ENCODE peak calls at places on chromosomes 1 and 21, in five cellular contexts. X is left ventricle myocardium inferior; E is AG09319; B is CD4-positive, CD25-positive, alpha-beta regulatory T cell; Y is T-cell. T is an unnamed sample.

GRCh38 chr1:1390675-1391074 is 8.5 kb downstream of the CCNL2 start:
- DNase-seq in X (no peak), E (no peak), B (no peak), Y (no peak), T (no peak)

GRCh38 chr21:45537746-45538291 is 4.4 kb downstream of the SLC19A1 start:
- DNase-seq in X (peak; percentile 6), E (no peak), B (no peak), Y (no peak), T (no peak)

GRCh38 chr1:2856076-2856390 is 54.5 kb upstream of the TTC34 start:
- DNase-seq in X (no peak), E (no peak), B (no peak), Y (no peak), T (no peak)

GRCh38 chr1:236185687-236186086 is 43.3 kb downstream of the GPR137B start:
- DNase-seq in X (no peak), E (no peak), B (no peak), Y (no peak), T (no peak)

GRCh38 chr1:167566766-167567165 is 13.2 kb upstream of the CREG1 start:
- DNase-seq in X (no peak), E (no peak), B (no peak), Y (no peak), T (no peak)

GRCh38 chr21:37367301-37367757 is 756 bp downstream of the DYRK1A start:
- DNase-seq in X (no peak), E (no peak), B (peak; percentile 23), Y (no peak), T (no peak)

GRCh38 chr1:151944110-151944858 is 35.0 kb upstream of the THEM4 start:
- DNase-seq in X (no peak), E (no peak), B (no peak), Y (no peak), T (no peak)

GRCh38 chr1:18581420-18581880 is 49.2 kb upstream of the PAX7 start:
- DNase-seq in X (no peak), E (no peak), B (peak; percentile 34), Y (peak; percentile 11), T (peak; percentile 46)

GRCh38 chr21:44347911-44348451 is 5.4 kb upstream of the TRPM2 start:
- DNase-seq in X (no peak), E (no peak), B (no peak), Y (no peak), T (no peak)

GRCh38 chr1:209486861-209487260 is 96.7 kb upstream of the CAMK1G start:
- DNase-seq in X (no peak), E (no peak), B (no peak), Y (no peak), T (no peak)

GRCh38 chr1:232963366-232963765 is 13.0 kb downstream of the NTPCR start:
- DNase-seq in X (no peak), E (no peak), B (no peak), Y (no peak), T (no peak)

GRCh38 chr1:193251950-193252349 is 65.5 kb upstream of the B3GALT2 start:
- DNase-seq in X (no peak), E (no peak), B (no peak), Y (no peak), T (no peak)

GRCh38 chr1:205477759-205478247 is 22.0 kb upstream of the BLACAT1 start:
- DNase-seq in X (peak; percentile 48), E (peak; percentile 28), B (no peak), Y (no peak), T (no peak)

GRCh38 chr1:235004840-235005391 is 123.7 kb downstream of the TOMM20 start:
- DNase-seq in X (no peak), E (no peak), B (no peak), Y (no peak), T (no peak)

GRCh38 chr1:172938676-172939075 is 112.1 kb downstream of the TNFSF18 start:
- DNase-seq in X (no peak), E (no peak), B (no peak), Y (no peak), T (no peak)

GRCh38 chr1:202806845-202807366 is 1.3 kb downstream of the KDM5B start:
- DNase-seq in X (peak; percentile 18), E (no peak), B (peak; percentile 37), Y (peak; percentile 14), T (peak; percentile 23)

GRCh38 chr1:203612932-203613682 is 13.5 kb upstream of the ATP2B4 start:
- DNase-seq in X (no peak), E (no peak), B (peak; percentile 75), Y (no peak), T (no peak)

GRCh38 chr1:234683856-234684632 is 74.1 kb upstream of the IRF2BP2 start:
- DNase-seq in X (peak; percentile 60), E (peak; percentile 57), B (no peak), Y (no peak), T (no peak)

T was measured in stimulated activated CD4-positive, alpha-beta T cell treated with anti-CD3 and anti-CD28 coated beads, Interleukin-4, amount 100 ng/mL, for 24 hours.